ENCODE peak calls at places on chromosomes 13 and 19, in seven cellular contexts. M is dorsolateral prefrontal cortex, X is iPS DF 6.9, Z is heart right ventricle, J is fibroblast of lung, B is RWPE1, R is right cardiac atrium. T is an unnamed sample.

GRCh38 chr13:27523345-27524073 is 73.1 kb upstream of the MTIF3 start:
- DNase-seq in B (no peak), X (no peak), M (no peak), R (no peak), J (no peak), Z (peak), T (peak)

GRCh38 chr13:79775830-79776229 is 294.9 kb downstream of the NDFIP2 start:
- DNase-seq in X (peak), J (peak), B (peak), Z (peak), M (peak), R (no peak), T (peak)

GRCh38 chr19:8192227-8192820 is 16.8 kb upstream of the CERS4 start:
- DNase-seq in Z (no peak), J (no peak), B (no peak), R (no peak), X (no peak), M (no peak), T (peak)

GRCh38 chr19:49019242-49019932 is 2.5 kb upstream of the LHB start:
- DNase-seq in R (peak), J (peak), B (peak), M (no peak), X (no peak), Z (peak), T (peak)

GRCh38 chr13:98397861-98398260 is 179.0 kb downstream of the STK24 start:
- DNase-seq in R (no peak), M (no peak), Z (no peak), B (no peak), J (no peak), X (no peak), T (no peak)

GRCh38 chr19:20660473-20660872 is 898 bp downstream of the ZNF626 start:
- DNase-seq in M (no peak), X (no peak), Z (no peak), B (peak), J (peak), R (no peak), T (no peak)

GRCh38 chr19:55644842-55645511 is 1.5 kb downstream of the ZNF581 start:
- DNase-seq in B (no peak), M (no peak), Z (no peak), X (no peak), J (no peak), R (no peak), T (peak)

GRCh38 chr13:20673711-20674110 is 29.8 kb upstream of the IL17D start:
- DNase-seq in M (no peak), B (no peak), R (no peak), Z (no peak), X (no peak), J (no peak), T (no peak)

GRCh38 chr19:35073941-35074340 is 32.4 kb downstream of the HPN start:
- DNase-seq in B (no peak), Z (no peak), M (no peak), J (no peak), R (no peak), X (no peak), T (no peak)

GRCh38 chr19:44141191-44142013 is at the start of gene ZNF234:
- DNase-seq in Z (peak), R (peak), X (peak), M (peak), B (peak), J (peak), T (peak)

DNA sequence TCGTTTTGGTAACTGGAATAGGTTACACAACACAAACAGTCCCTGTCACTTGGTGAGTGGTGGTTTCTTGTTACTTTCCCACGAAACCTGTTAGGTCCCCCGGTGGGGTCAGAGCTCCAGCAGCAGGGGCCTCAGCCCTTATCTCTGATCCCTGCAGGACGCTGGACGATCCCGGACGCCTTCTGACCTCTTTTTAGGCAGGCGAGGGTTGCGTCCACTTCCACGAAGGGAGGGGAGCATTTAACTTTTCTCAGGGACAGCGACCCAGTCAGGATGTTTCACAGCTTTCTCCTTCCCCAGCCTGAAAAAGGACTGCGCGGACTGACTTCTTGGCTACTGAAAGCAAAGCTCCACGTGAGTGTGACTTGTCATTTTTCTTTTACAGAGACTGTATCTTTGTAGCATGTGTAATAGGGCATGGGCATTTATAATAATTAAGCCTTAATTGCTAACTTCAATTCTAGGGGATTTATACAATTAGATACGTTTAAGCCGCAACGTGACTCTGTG is 715 bp downstream of the ZNF234 start:
- DNase-seq in M (peak), B (no peak), X (no peak), R (no peak), Z (peak), J (peak), T (no peak)
- H3K27ac ChIP-seq in M (no peak), B (peak), X (no peak), R (peak), Z (peak), J (peak), T (no peak)

GRCh38 chr13:102700088-102701031 is 5.5 kb upstream of the METTL21C start:
- DNase-seq in J (peak), B (no peak), M (no peak), X (no peak), R (no peak), Z (no peak), T (no peak)
- H3K27ac ChIP-seq in J (no peak), B (no peak), M (no peak), X (no peak), R (peak), Z (peak), T (no peak)

GRCh38 chr13:112580211-112580610 is 7.7 kb downstream of the TUBGCP3 start:
- DNase-seq in B (no peak), M (no peak), R (no peak), X (no peak), Z (no peak), J (no peak), T (no peak)

GRCh38 chr13:112580912-112581311 is 7.0 kb downstream of the TUBGCP3 start:
- DNase-seq in X (no peak), B (no peak), R (no peak), J (no peak), M (no peak), Z (no peak), T (no peak)

GRCh38 chr13:112583592-112584277 is 4.2 kb downstream of the TUBGCP3 start:
- DNase-seq in B (no peak), J (no peak), Z (peak), M (no peak), X (no peak), R (peak), T (no peak)

GRCh38 chr13:112579310-112579843 is 8.6 kb downstream of the TUBGCP3 start:
- DNase-seq in R (no peak), B (no peak), J (no peak), Z (no peak), X (no peak), M (no peak), T (no peak)

DNA sequence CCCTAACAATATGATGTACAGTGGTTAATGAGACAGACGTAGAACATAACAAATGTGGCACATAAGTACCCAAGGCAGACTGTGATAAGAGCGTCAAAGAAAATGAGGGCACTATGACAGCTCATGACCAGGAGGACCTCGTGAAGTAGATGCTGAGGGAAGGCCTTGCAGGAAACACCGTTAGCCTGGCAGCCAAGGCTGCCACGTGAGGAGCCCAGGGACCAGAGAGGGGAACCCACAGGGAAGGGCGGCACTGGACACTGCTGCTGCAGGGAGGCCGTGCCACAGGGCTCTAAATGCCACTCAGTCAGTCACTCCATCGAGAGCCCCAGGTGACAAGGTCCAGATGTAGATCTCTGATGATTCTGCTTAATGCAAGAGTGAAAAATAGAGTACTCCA is 5.6 kb downstream of the TUBGCP3 start:
- DNase-seq in B (no peak), M (no peak), X (no peak), R (no peak), J (no peak), Z (no peak), T (no peak)
- H3K27ac ChIP-seq in B (no peak), M (no peak), X (no peak), R (no peak), J (no peak), Z (no peak), T (no peak)

GRCh38 chr19:58367698-58368454 is 5.3 kb upstream of the ZNF497 start:
- DNase-seq in X (no peak), J (no peak), B (no peak), R (peak), Z (no peak), M (no peak), T (no peak)
- H3K27ac ChIP-seq in X (no peak), J (no peak), B (no peak), R (no peak), Z (no peak), M (no peak), T (no peak)

GRCh38 chr19:17001603-17002183 is 24.9 kb downstream of the CPAMD8 start:
- DNase-seq in R (peak), M (no peak), Z (no peak), X (no peak), J (no peak), B (no peak), T (peak)

GRCh38 chr19:16998635-16999194 is 27.9 kb downstream of the CPAMD8 start:
- DNase-seq in X (no peak), B (no peak), R (no peak), Z (no peak), J (no peak), M (no peak), T (no peak)

GRCh38 chr19:17005000-17005399 is 21.6 kb downstream of the CPAMD8 start:
- DNase-seq in R (no peak), B (no peak), J (no peak), X (no peak), Z (no peak), M (no peak), T (no peak)

GRCh38 chr19:17004386-17004785 is 22.2 kb downstream of the CPAMD8 start:
- DNase-seq in B (no peak), R (no peak), M (no peak), J (no peak), X (no peak), Z (no peak), T (no peak)

DNA sequence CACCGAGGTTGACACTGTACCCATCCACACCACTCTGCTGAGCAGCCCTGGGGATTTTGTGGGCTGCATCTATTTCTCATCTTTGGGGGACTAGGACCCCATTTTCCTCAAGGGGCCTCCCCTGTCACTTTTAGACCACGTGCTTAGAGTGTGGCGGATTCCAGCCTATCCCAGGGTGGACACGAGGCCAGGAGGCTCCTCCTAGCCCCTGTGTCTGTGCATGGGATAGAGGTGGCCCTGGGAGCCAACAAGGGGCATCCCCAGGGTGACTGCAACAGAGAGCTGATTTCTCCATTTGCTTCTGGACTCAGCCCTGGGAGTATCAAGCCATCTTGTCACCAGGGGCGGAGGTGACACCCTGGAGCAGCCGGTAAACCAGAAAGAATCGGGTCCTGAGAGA is 24.2 kb downstream of the CPAMD8 start:
- DNase-seq in R (no peak), X (no peak), B (no peak), Z (no peak), J (no peak), M (no peak), T (no peak)
- H3K27ac ChIP-seq in R (no peak), X (no peak), B (no peak), Z (no peak), J (no peak), M (no peak), T (no peak)

DNA sequence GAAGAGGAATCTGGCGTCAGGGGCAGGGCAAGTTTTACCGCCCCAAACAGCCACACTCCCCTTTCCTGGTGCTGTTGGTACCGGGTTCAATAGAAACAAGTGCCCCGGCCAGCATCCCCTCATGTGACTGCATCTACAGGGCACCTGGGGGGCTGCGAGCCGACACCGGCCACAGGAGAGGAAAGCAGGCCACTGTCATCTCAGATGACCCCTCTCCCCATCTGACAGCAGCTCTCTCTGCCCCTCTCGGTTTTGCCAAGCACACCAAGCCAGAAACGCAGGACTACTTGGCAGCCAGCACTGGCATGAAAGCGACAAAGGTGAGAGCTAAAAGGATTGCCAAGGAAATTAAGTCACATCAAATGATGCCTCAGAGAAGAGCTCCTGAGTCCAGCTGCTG is 37.1 kb downstream of the MLLT1 start:
- DNase-seq in J (no peak), R (no peak), Z (no peak), B (no peak), M (peak), X (no peak), T (no peak)
- H3K27ac ChIP-seq in J (no peak), R (peak), Z (no peak), B (peak), M (peak), X (no peak), T (no peak)

GRCh38 chr13:109784590-109785140 is 1.7 kb downstream of the IRS2 start:
- DNase-seq in X (no peak), B (no peak), Z (peak), M (peak), R (peak), J (peak), T (peak)
- H3K27ac ChIP-seq in X (no peak), B (peak), Z (peak), M (peak), R (peak), J (no peak), T (peak)

DNA sequence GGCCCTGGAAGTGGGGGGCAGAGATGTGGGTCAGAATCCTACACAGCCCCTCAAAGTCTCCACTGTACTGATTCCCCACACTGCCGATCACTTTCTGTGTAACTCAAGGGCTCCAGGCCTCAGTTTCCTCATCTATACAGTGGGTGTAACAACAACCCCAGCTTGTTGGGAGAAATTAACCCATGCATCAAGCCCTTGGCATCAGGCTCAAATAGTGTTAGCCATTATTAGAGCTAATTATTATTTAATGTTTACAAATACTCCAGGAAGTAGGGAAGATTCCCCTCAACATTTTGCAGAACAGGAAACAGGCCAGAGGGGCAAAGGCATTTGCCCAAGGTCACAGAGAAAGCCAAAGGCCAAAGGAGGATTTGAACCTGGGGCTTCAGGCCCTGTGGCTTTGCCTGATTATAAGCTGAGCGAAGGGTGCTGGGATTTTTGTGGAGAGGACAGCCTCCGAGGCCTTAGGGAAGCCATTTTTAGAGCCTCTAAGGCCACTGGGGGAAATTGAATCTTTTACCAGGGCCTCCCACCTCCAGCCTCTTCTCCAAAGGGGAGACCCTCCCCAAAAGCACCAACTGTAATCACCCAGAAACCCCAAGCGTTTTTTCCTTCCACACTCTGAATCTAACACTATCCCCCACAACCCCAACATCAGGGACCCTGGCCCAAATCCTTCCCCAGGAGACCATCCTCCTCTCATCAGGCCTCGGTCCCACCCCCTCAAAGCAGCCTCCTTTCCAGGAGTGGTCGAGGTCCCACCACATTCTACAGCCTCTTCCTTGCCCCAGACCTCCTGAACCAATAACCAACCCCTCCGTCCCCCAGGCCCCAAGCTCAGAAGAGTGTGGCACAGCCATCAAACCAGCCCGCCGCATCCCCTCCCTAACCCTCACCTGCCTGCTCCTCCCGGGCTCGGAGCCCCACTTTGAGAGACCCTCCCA is 1.1 kb downstream of the FKBP8 start:
- DNase-seq in B (peak), X (no peak), J (no peak), M (no peak), R (peak), Z (no peak), T (no peak)
- H3K27ac ChIP-seq in B (peak), X (no peak), J (peak), M (peak), R (peak), Z (peak), T (peak)